ENCODE peak calls at places on chromosomes 13 and 19, in seven cellular contexts. X is IMR-90, Z is H9, H is mesendoderm, J is neuronal stem cell, R is mesenchymal stem cell, O is trophoblast cell. V is an unnamed sample.

GRCh38 chr19:53183146-53183545 is 10.0 kb downstream of the ZNF665 start:
- DNase-seq in O (no peak), R (no peak), X (peak; percentile 66), H (peak; percentile 79), J (no peak), Z (no peak), V (no peak)

GRCh38 chr19:38900220-38900629 is 456 bp downstream of the NFKBIB start:
- DNase-seq in X (no peak), J (no peak), R (no peak), Z (no peak), H (no peak), O (peak; percentile 23), V (no peak)

GRCh38 chr13:51330741-51331140 is 8.8 kb upstream of the SERPINE3 start:
- DNase-seq in X (no peak), J (no peak), Z (no peak), O (no peak), R (no peak), H (no peak), V (no peak)

GRCh38 chr19:1116726-1117581 is 13.2 kb downstream of the GPX4 start:
- DNase-seq in J (no peak), R (no peak), X (no peak), O (no peak), Z (peak; percentile 72), H (no peak), V (no peak)

GRCh38 chr13:44432595-44432994 is 59.0 kb downstream of the SERP2 start:
- DNase-seq in H (no peak), R (peak; percentile 42), Z (no peak), J (no peak), O (no peak), X (peak; percentile 31), V (peak; percentile 38)

GRCh38 chr19:14370169-14370998 is 10.9 kb upstream of the ADGRE5 start:
- DNase-seq in J (no peak), O (no peak), Z (no peak), H (no peak), R (no peak), X (no peak), V (no peak)

GRCh38 chr13:86282450-86282849 is 483.2 kb upstream of the SLITRK6 start:
- DNase-seq in Z (no peak), R (no peak), X (no peak), O (no peak), H (no peak), J (peak; percentile 3), V (no peak)

GRCh38 chr13:49694446-49694845 is 3.2 kb upstream of the EBPL start:
- DNase-seq in J (no peak), H (no peak), X (no peak), O (no peak), R (no peak), Z (no peak), V (no peak)

GRCh38 chr13:41487222-41487621 is 29.9 kb downstream of the RGCC start:
- DNase-seq in H (no peak), O (no peak), J (no peak), X (no peak), R (no peak), Z (no peak), V (no peak)

GRCh38 chr19:39746836-39747529 is 9.2 kb upstream of the CLC start:
- DNase-seq in R (no peak), J (no peak), O (no peak), H (peak; percentile 42), X (no peak), Z (no peak), V (no peak)

GRCh38 chr13:93951153-93951552 is 528.3 kb downstream of the DCT start:
- DNase-seq in H (peak; percentile 10), J (no peak), R (no peak), O (no peak), Z (no peak), X (peak; percentile 26), V (no peak)

DNA sequence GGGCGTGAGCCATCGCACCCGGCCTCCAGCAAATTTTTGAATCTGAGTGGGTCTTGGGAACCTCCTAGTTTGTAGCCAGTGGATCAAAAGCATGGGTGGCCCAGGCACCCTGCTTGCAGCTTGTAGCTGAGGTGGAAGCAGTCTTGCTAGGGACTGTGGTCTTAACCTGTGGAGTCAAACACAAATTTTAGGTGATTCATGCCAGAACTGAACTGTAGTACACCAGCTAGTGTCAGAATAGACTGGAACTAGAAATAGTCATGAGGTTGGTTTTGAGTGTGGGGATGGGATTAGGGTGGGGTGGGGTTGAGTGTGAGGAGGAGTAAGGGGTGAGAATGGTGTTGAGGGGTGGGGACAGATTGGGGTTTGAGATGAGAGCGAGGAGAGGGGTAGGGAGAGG is 5.8 kb downstream of the LIM2 start:
- DNase-seq in R (no peak), H (no peak), Z (no peak), O (no peak), X (no peak), J (no peak), V (no peak)
- H3K18ac ChIP-seq in R (no peak overlapping the region), H (no peak overlapping the region), Z (no peak overlapping the region), O (no peak overlapping the region), X (no peak overlapping the region), J (no peak overlapping the region), V (no peak overlapping the region)

DNA sequence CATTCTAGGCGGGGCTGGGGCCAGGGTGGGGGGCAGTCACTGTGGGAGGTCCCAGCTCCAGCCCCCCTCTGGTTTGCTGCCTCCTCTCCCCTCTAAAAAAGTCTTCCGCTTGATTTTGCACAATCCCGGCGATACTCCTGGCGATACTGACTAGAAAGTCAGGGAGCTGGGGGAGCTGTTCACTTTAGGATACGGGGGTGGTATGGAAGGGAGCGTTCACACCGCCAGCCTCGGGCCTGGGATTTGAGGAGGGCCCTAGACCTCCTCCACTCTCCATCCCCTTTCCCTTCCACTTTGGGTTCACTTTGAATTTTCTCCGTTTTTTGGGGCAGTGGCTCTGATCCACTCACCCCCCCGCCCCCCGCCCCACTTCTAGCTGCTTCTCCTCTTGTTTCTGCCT is 35.0 kb downstream of the KEAP1 start:
- DNase-seq in J (no peak), Z (no peak), X (no peak), O (no peak), H (no peak), R (no peak), V (no peak)
- H3K18ac ChIP-seq in J (peak overlapping the region; percentile 67), Z (no peak overlapping the region), X (no peak overlapping the region), O (no peak overlapping the region), H (peak overlapping the region; percentile 29), R (no peak overlapping the region), V (no peak overlapping the region)

DNA sequence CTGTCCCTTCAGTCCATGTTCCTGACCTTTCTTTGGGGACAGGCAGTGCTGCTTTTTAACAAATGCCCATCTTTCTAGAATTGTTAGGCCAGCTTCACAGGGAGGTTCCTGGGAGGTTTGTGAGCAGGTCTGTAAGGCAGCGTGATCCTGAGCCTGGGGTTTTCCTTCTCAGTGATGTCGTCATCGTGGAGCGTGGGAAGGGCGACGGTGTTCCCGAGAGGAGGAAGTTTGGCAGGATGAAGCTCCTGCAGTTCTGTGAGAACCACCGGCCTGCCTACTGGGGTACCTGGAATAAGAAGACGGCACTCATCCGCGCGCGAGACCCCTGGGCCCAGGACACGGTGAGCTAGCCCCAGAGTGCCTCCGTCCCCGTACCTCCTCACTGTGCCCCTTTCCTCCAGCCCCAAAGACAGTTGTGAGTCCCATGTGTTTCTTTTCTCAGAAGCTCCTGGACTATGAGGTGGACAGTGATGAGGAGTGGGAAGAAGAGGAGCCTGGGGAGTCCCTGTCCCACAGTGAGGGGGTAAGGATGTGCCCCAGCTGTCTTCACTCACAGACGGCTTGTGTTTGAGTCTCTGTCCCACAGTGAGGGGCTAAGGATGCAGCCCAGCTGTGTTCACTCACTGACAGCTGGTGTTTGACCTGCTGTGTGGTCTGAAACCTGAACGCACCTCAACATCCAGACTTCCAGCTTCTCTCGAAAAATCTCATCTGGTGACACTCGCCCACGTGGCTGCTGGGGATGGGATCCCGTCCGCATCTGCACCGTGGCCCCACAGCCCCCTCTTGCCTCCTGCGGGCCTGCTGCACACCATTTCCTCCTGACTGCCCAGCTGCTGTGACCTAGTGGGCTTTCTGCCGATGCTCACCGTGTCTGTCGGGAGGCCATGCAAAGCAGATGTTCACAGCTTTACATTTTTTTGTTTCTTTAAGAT is 27.1 kb downstream of the CHAF1A start:
- DNase-seq in X (peak; percentile 62), J (no peak), R (no peak), Z (no peak), O (no peak), H (no peak), V (no peak)
- H3K18ac ChIP-seq in X (no peak overlapping the region), J (no peak overlapping the region), R (no peak overlapping the region), Z (no peak overlapping the region), O (no peak overlapping the region), H (no peak overlapping the region), V (no peak overlapping the region)

GRCh38 chr13:103218253-103218652 is 152.0 kb upstream of the SLC10A2 start:
- DNase-seq in H (no peak), J (no peak), X (no peak), O (no peak), Z (no peak), R (no peak), V (no peak)
- H3K18ac ChIP-seq in H (no peak overlapping the region), J (no peak overlapping the region), X (no peak overlapping the region), O (no peak overlapping the region), Z (no peak overlapping the region), R (no peak overlapping the region), V (no peak overlapping the region)

GRCh38 chr19:30717381-30717780 is 345.2 kb downstream of the ZNF536 start:
- DNase-seq in Z (no peak), R (no peak), J (no peak), H (no peak), X (no peak), O (no peak), V (no peak)
- H3K18ac ChIP-seq in Z (no peak overlapping the region), R (no peak overlapping the region), J (no peak overlapping the region), H (no peak overlapping the region), X (no peak overlapping the region), O (no peak overlapping the region), V (no peak overlapping the region)

V was measured in H1.